ENCODE peak calls at places on chromosomes 13 and 19, in nine cellular contexts. One of them, this sample, is unnamed.

GRCh38 chr19:17687857-17688784 is at the start of gene UNC13A:
- DNase-seq in psoas muscle: peak; percentile 59
- DNase-seq in fibroblast of the aortic adventitia: peak; percentile 35
- DNase-seq in transverse colon: peak; percentile 13
- DNase-seq in stomach: peak; percentile 37
- DNase-seq in AG04450: no peak
- DNase-seq in A549: peak; percentile 47
- DNase-seq in fibroblast of lung: peak; percentile 20
- DNase-seq in cardiac fibroblast: peak; percentile 17
- DNase-seq in this sample: no peak

GRCh38 chr13:111664060-111664459 is 343.6 kb downstream of the TEX29 start:
- DNase-seq in psoas muscle: no peak
- DNase-seq in fibroblast of the aortic adventitia: no peak
- DNase-seq in transverse colon: no peak
- DNase-seq in stomach: no peak
- DNase-seq in AG04450: no peak
- DNase-seq in A549: no peak
- DNase-seq in fibroblast of lung: no peak
- DNase-seq in cardiac fibroblast: no peak
- DNase-seq in this sample: no peak

GRCh38 chr13:47499358-47500150 is 501.5 kb downstream of the SUCLA2 start:
- DNase-seq in psoas muscle: no peak
- DNase-seq in fibroblast of the aortic adventitia: peak; percentile 84
- DNase-seq in transverse colon: no peak
- DNase-seq in stomach: no peak
- DNase-seq in AG04450: peak; percentile 63
- DNase-seq in A549: no peak
- DNase-seq in fibroblast of lung: peak; percentile 88
- DNase-seq in cardiac fibroblast: peak; percentile 78
- DNase-seq in this sample: peak; percentile 27

GRCh38 chr13:78595819-78596700 is 7.3 kb downstream of the POU4F1 start:
- DNase-seq in psoas muscle: no peak
- DNase-seq in fibroblast of the aortic adventitia: no peak
- DNase-seq in transverse colon: no peak
- DNase-seq in stomach: no peak
- DNase-seq in AG04450: no peak
- DNase-seq in A549: peak; percentile 23
- DNase-seq in fibroblast of lung: no peak
- DNase-seq in cardiac fibroblast: no peak
- DNase-seq in this sample: no peak

GRCh38 chr13:99150575-99151370 is 49.9 kb upstream of the UBAC2 start:
- DNase-seq in psoas muscle: no peak
- DNase-seq in fibroblast of the aortic adventitia: peak; percentile 74
- DNase-seq in transverse colon: no peak
- DNase-seq in stomach: no peak
- DNase-seq in AG04450: no peak
- DNase-seq in A549: peak; percentile 20
- DNase-seq in fibroblast of lung: peak; percentile 80
- DNase-seq in cardiac fibroblast: peak; percentile 85
- DNase-seq in this sample: peak; percentile 66

GRCh38 chr13:113586661-113587479 is 2.3 kb downstream of the TFDP1 start:
- DNase-seq in psoas muscle: peak; percentile 15
- DNase-seq in fibroblast of the aortic adventitia: no peak
- DNase-seq in transverse colon: peak; percentile 6
- DNase-seq in stomach: peak; percentile 21
- DNase-seq in AG04450: no peak
- DNase-seq in A549: no peak
- DNase-seq in fibroblast of lung: no peak
- DNase-seq in cardiac fibroblast: no peak
- DNase-seq in this sample: no peak

GRCh38 chr19:2783781-2784145 is 690 bp upstream of the SGTA start:
- DNase-seq in psoas muscle: no peak
- DNase-seq in fibroblast of the aortic adventitia: no peak
- DNase-seq in transverse colon: no peak
- DNase-seq in stomach: no peak
- DNase-seq in AG04450: no peak
- DNase-seq in A549: no peak
- DNase-seq in fibroblast of lung: no peak
- DNase-seq in cardiac fibroblast: no peak
- DNase-seq in this sample: no peak

GRCh38 chr13:54875111-54875510 is 1846.5 kb downstream of the OLFM4 start:
- DNase-seq in psoas muscle: no peak
- DNase-seq in fibroblast of the aortic adventitia: no peak
- DNase-seq in transverse colon: no peak
- DNase-seq in stomach: no peak
- DNase-seq in AG04450: no peak
- DNase-seq in A549: no peak
- DNase-seq in fibroblast of lung: no peak
- DNase-seq in cardiac fibroblast: no peak
- DNase-seq in this sample: no peak

GRCh38 chr19:2014731-2015610 is 543 bp downstream of the BTBD2 start:
- DNase-seq in psoas muscle: no peak
- DNase-seq in fibroblast of the aortic adventitia: no peak
- DNase-seq in transverse colon: no peak
- DNase-seq in stomach: no peak
- DNase-seq in AG04450: no peak
- DNase-seq in A549: no peak
- DNase-seq in fibroblast of lung: no peak
- DNase-seq in cardiac fibroblast: no peak
- DNase-seq in this sample: no peak

GRCh38 chr19:2059422-2060201 is 8.6 kb upstream of the MKNK2 start:
- DNase-seq in psoas muscle: peak; percentile 94
- DNase-seq in fibroblast of the aortic adventitia: peak; percentile 88
- DNase-seq in transverse colon: peak; percentile 91
- DNase-seq in stomach: peak; percentile 92
- DNase-seq in AG04450: no peak
- DNase-seq in A549: peak; percentile 60
- DNase-seq in fibroblast of lung: peak; percentile 73
- DNase-seq in cardiac fibroblast: peak; percentile 75
- DNase-seq in this sample: no peak

GRCh38 chr13:40666905-40667621 is 622 bp upstream of the FOXO1 start:
- DNase-seq in psoas muscle: peak; percentile 75
- DNase-seq in fibroblast of the aortic adventitia: no peak
- DNase-seq in transverse colon: peak; percentile 46
- DNase-seq in stomach: peak; percentile 48
- DNase-seq in AG04450: no peak
- DNase-seq in A549: peak; percentile 19
- DNase-seq in fibroblast of lung: no peak
- DNase-seq in cardiac fibroblast: no peak
- DNase-seq in this sample: no peak

GRCh38 chr19:1252221-1252817 is 3.9 kb downstream of the MIDN start:
- DNase-seq in psoas muscle: peak; percentile 96
- DNase-seq in fibroblast of the aortic adventitia: peak; percentile 99
- DNase-seq in transverse colon: peak; percentile 86
- DNase-seq in stomach: peak; percentile 92
- DNase-seq in AG04450: no peak
- DNase-seq in A549: no peak
- DNase-seq in fibroblast of lung: peak; percentile 96
- DNase-seq in cardiac fibroblast: peak; percentile 98
- DNase-seq in this sample: peak; percentile 73

GRCh38 chr13:66635526-66635925 is 594.6 kb downstream of the PCDH9 start:
- DNase-seq in psoas muscle: no peak
- DNase-seq in fibroblast of the aortic adventitia: peak; percentile 92
- DNase-seq in transverse colon: no peak
- DNase-seq in stomach: no peak
- DNase-seq in AG04450: peak; percentile 68
- DNase-seq in A549: no peak
- DNase-seq in fibroblast of lung: peak; percentile 97
- DNase-seq in cardiac fibroblast: peak; percentile 94
- DNase-seq in this sample: peak; percentile 88

GRCh38 chr19:41994994-41995958 is 1.2 kb upstream of the ATP1A3 start:
- DNase-seq in psoas muscle: no peak
- DNase-seq in fibroblast of the aortic adventitia: no peak
- DNase-seq in transverse colon: no peak
- DNase-seq in stomach: no peak
- DNase-seq in AG04450: no peak
- DNase-seq in A549: no peak
- DNase-seq in fibroblast of lung: no peak
- DNase-seq in cardiac fibroblast: no peak
- DNase-seq in this sample: no peak

GRCh38 chr19:11378319-11379189 is 4.1 kb downstream of the SWSAP1 start:
- DNase-seq in psoas muscle: no peak
- DNase-seq in fibroblast of the aortic adventitia: peak; percentile 79
- DNase-seq in transverse colon: peak; percentile 39
- DNase-seq in stomach: peak; percentile 62
- DNase-seq in AG04450: no peak
- DNase-seq in A549: peak; percentile 62
- DNase-seq in fibroblast of lung: peak; percentile 86
- DNase-seq in cardiac fibroblast: peak; percentile 88
- DNase-seq in this sample: no peak

GRCh38 chr19:33374406-33374703 is 846 bp downstream of the CEBPG start:
- DNase-seq in psoas muscle: peak; percentile 56
- DNase-seq in fibroblast of the aortic adventitia: peak; percentile 53
- DNase-seq in transverse colon: no peak
- DNase-seq in stomach: no peak
- DNase-seq in AG04450: no peak
- DNase-seq in A549: no peak
- DNase-seq in fibroblast of lung: peak; percentile 20
- DNase-seq in cardiac fibroblast: peak; percentile 43
- DNase-seq in this sample: no peak
- TF ChIP-seq CTCF in psoas muscle: no peak
- TF ChIP-seq CTCF in fibroblast of the aortic adventitia: no peak
- TF ChIP-seq CTCF in transverse colon: no peak
- TF ChIP-seq CTCF in stomach: no peak
- TF ChIP-seq CTCF in AG04450: no peak
- TF ChIP-seq CTCF in A549: no peak
- TF ChIP-seq CTCF in fibroblast of lung: no peak
- TF ChIP-seq CTCF in cardiac fibroblast: no peak
- TF ChIP-seq CTCF in this sample: no peak

DNA sequence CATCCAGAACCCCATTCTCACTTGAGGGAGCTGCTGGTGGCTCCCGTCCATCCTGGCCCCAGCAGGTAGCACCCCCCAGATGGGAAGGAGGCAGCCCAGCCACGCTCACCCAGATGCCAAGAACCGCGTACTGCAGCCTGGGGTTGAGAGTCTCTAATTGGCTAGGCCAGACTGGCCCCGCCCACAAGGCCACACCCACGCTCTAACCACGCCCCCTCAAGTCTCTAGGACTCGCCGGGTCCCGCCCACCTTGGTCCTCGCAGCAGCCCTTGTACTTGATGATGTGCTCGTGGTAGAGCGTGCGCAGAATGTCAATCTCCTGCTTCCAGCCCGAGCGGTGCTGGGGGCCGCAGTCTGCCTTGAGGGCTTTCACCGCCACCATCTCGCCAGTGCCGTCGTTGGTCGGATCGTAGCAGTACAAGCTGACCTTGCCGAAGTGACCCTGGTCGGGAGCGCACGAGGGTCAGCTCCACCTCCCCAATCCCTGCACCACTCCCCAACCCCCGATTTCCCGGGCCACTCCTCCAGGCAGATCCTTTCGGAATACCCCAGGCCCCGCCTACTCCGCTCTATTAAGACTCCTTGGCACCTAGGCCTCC is 14.5 kb upstream of the ICAM3 start:
- DNase-seq in psoas muscle: peak; percentile 85
- DNase-seq in fibroblast of the aortic adventitia: peak; percentile 12
- DNase-seq in transverse colon: peak; percentile 14
- DNase-seq in stomach: no peak
- DNase-seq in AG04450: no peak
- DNase-seq in A549: no peak
- DNase-seq in fibroblast of lung: peak; percentile 19
- DNase-seq in cardiac fibroblast: peak; percentile 46
- DNase-seq in this sample: no peak
- H3K4me3 ChIP-seq in psoas muscle: peak overlapping the region; percentile 18
- H3K4me3 ChIP-seq in fibroblast of the aortic adventitia: no peak overlapping the region
- H3K4me3 ChIP-seq in transverse colon: no peak overlapping the region
- H3K4me3 ChIP-seq in stomach: no peak overlapping the region
- H3K4me3 ChIP-seq in AG04450: no peak overlapping the region
- H3K4me3 ChIP-seq in A549: no peak overlapping the region
- H3K4me3 ChIP-seq in fibroblast of lung: no peak overlapping the region
- H3K4me3 ChIP-seq in cardiac fibroblast: no peak overlapping the region
- H3K4me3 ChIP-seq in this sample: no peak overlapping the region

GRCh38 chr13:91155512-91156114 is 191.9 kb upstream of the MIR17HG start:
- DNase-seq in psoas muscle: no peak
- DNase-seq in fibroblast of the aortic adventitia: no peak
- DNase-seq in transverse colon: no peak
- DNase-seq in stomach: no peak
- DNase-seq in AG04450: no peak
- DNase-seq in A549: no peak
- DNase-seq in fibroblast of lung: no peak
- DNase-seq in cardiac fibroblast: no peak
- DNase-seq in this sample: no peak

GRCh38 chr13:91154553-91154952 is 192.9 kb upstream of the MIR17HG start:
- DNase-seq in psoas muscle: no peak
- DNase-seq in fibroblast of the aortic adventitia: no peak
- DNase-seq in transverse colon: no peak
- DNase-seq in stomach: no peak
- DNase-seq in AG04450: no peak
- DNase-seq in A549: no peak
- DNase-seq in fibroblast of lung: peak; percentile 66
- DNase-seq in cardiac fibroblast: no peak
- DNase-seq in this sample: no peak

GRCh38 chr13:91157273-91158014 is 190.0 kb upstream of the MIR17HG start:
- DNase-seq in psoas muscle: no peak
- DNase-seq in fibroblast of the aortic adventitia: no peak
- DNase-seq in transverse colon: no peak
- DNase-seq in stomach: no peak
- DNase-seq in AG04450: no peak
- DNase-seq in A549: no peak
- DNase-seq in fibroblast of lung: no peak
- DNase-seq in cardiac fibroblast: no peak
- DNase-seq in this sample: no peak

GRCh38 chr13:91154954-91155353 is 192.5 kb upstream of the MIR17HG start:
- DNase-seq in psoas muscle: no peak
- DNase-seq in fibroblast of the aortic adventitia: no peak
- DNase-seq in transverse colon: no peak
- DNase-seq in stomach: no peak
- DNase-seq in AG04450: no peak
- DNase-seq in A549: no peak
- DNase-seq in fibroblast of lung: no peak
- DNase-seq in cardiac fibroblast: no peak
- DNase-seq in this sample: no peak

DNA sequence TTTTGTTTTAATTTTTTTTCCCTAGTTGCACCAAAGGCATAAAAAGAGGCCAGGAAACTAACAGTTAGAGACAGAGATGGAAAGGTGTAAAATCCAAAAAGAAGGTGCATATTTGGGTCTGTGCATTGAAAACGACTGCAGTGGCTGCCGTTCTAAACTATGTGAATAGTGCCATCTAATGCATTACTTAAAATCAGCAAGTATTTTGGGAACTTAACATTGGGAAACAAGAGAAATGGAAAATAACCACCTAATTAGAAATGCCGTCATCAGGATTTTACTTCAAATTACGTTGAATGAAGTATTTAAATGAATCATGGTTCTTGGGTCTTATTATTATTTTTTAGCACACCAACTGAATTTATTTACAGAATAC is 189.5 kb upstream of the MIR17HG start:
- DNase-seq in psoas muscle: no peak
- DNase-seq in fibroblast of the aortic adventitia: no peak
- DNase-seq in transverse colon: no peak
- DNase-seq in stomach: no peak
- DNase-seq in AG04450: no peak
- DNase-seq in A549: no peak
- DNase-seq in fibroblast of lung: no peak
- DNase-seq in cardiac fibroblast: no peak
- DNase-seq in this sample: no peak
- TF ChIP-seq CTCF in psoas muscle: no peak
- TF ChIP-seq CTCF in fibroblast of the aortic adventitia: no peak
- TF ChIP-seq CTCF in transverse colon: no peak
- TF ChIP-seq CTCF in stomach: no peak
- TF ChIP-seq CTCF in AG04450: no peak
- TF ChIP-seq CTCF in A549: no peak
- TF ChIP-seq CTCF in fibroblast of lung: no peak
- TF ChIP-seq CTCF in cardiac fibroblast: no peak
- TF ChIP-seq CTCF in this sample: no peak

GRCh38 chr19:55157064-55157908 is at the start of gene TNNI3:
- DNase-seq in psoas muscle: no peak
- DNase-seq in fibroblast of the aortic adventitia: no peak
- DNase-seq in transverse colon: no peak
- DNase-seq in stomach: no peak
- DNase-seq in AG04450: no peak
- DNase-seq in A549: no peak
- DNase-seq in fibroblast of lung: no peak
- DNase-seq in cardiac fibroblast: no peak
- DNase-seq in this sample: no peak
- H3K4me3 ChIP-seq in psoas muscle: peak within 1 kb of the TSS; percentile 59
- H3K4me3 ChIP-seq in fibroblast of the aortic adventitia: no peak within 1 kb of the TSS
- H3K4me3 ChIP-seq in transverse colon: no peak within 1 kb of the TSS
- H3K4me3 ChIP-seq in stomach: no peak within 1 kb of the TSS
- H3K4me3 ChIP-seq in AG04450: no peak within 1 kb of the TSS
- H3K4me3 ChIP-seq in A549: peak within 1 kb of the TSS; percentile 49
- H3K4me3 ChIP-seq in fibroblast of lung: no peak within 1 kb of the TSS
- H3K4me3 ChIP-seq in cardiac fibroblast: no peak within 1 kb of the TSS
- H3K4me3 ChIP-seq in this sample: peak within 1 kb of the TSS; percentile 33